ENCODE peak calls at places on chromosomes 7 and 10, in six cellular contexts. Z is islet precursor cell; E is NCI-H2171 treated with DMSO at 0.1 percent for 48 hours; Q is iris pigment epithelial cell; B is stimulated activated CD8-positive, alpha-beta memory T cell treated with anti-CD3 and anti-CD28 coated beads, Interleukin-12 subunit alpha, Interleukin-12 subunit beta, amount 100 ng/mL, for 1 hour; M is foreskin fibroblast. K is an unnamed sample.

GRCh38 chr7:18471476-18472160 is 23.9 kb upstream of the HDAC9 start:
- DNase-seq in Q (no peak), Z (no peak), B (no peak), E (no peak), M (no peak), K (no peak)

GRCh38 chr10:7317799-7318446 is 92.9 kb downstream of the SFMBT2 start:
- DNase-seq in Q (no peak), M (no peak), B (no peak), E (no peak), Z (no peak), K (no peak)

GRCh38 chr10:110137142-110137545 is 70.3 kb upstream of the MXI1 start:
- DNase-seq in E (peak), M (peak), Z (no peak), B (no peak), Q (peak), K (no peak)

GRCh38 chr7:116395125-116395791 is 104.3 kb upstream of the CAV2 start:
- DNase-seq in Z (peak), B (no peak), Q (peak), M (peak), E (no peak), K (no peak)

GRCh38 chr7:158740013-158740656 is 35.5 kb upstream of the NCAPG2 start:
- DNase-seq in Z (peak), B (no peak), M (peak), E (no peak), Q (peak), K (no peak)

GRCh38 chr10:123180691-123181090 is 26.5 kb downstream of the BUB3 start:
- DNase-seq in M (no peak), Q (no peak), B (no peak), Z (no peak), E (no peak), K (no peak)

GRCh38 chr7:94231333-94231732 is 163.4 kb upstream of the COL1A2 start:
- DNase-seq in Q (no peak), M (no peak), B (no peak), E (no peak), Z (no peak), K (no peak)

GRCh38 chr10:119748871-119749270 is 23.0 kb downstream of the INPP5F start:
- DNase-seq in B (no peak), Q (no peak), E (no peak), Z (no peak), M (no peak), K (no peak)

GRCh38 chr7:29328050-29328449 is 133.5 kb downstream of the CHN2 start:
- DNase-seq in M (no peak), Q (no peak), E (no peak), B (no peak), Z (no peak), K (no peak)

GRCh38 chr7:21542891-21543527 is at the start of gene DNAH11:
- DNase-seq in Q (peak), M (peak), E (no peak), Z (peak), B (no peak), K (no peak)

K was measured in C1 segment of cervical spinal cord.